ENCODE peak calls at places on chromosomes 1 and 21, in five cellular contexts. F, H, J, S and D are unnamed samples.

GRCh38 chr1:200909757-200910239 is 15.1 kb downstream of the INAVA start:
- DNase-seq in H (no peak), J (no peak), S (no peak), F (no peak), D (no peak)

GRCh38 chr21:42188663-42189062 is 30.3 kb upstream of the ABCG1 start:
- DNase-seq in S (no peak), F (no peak), H (no peak), J (no peak), D (peak; percentile 56)

GRCh38 chr1:205547932-205548827 is 43.7 kb downstream of the CDK18 start:
- DNase-seq in J (peak; percentile 20), F (no peak), H (peak; percentile 4), S (no peak), D (no peak)

GRCh38 chr21:26653431-26653830 is 80.3 kb upstream of the CYYR1 start:
- DNase-seq in J (no peak), S (no peak), F (no peak), H (no peak), D (no peak)

GRCh38 chr21:42539931-42540343 is 26.3 kb downstream of the SLC37A1 start:
- DNase-seq in S (no peak), F (no peak), H (no peak), J (peak; percentile 6), D (peak; percentile 37)

GRCh38 chr1:226002667-226003501 is 3.7 kb upstream of the SDE2 start:
- DNase-seq in F (no peak), H (peak; percentile 36), S (no peak), J (peak; percentile 90), D (no peak)

GRCh38 chr21:38843806-38844479 is 38.2 kb downstream of the ETS2 start:
- DNase-seq in H (no peak), J (peak; percentile 52), S (no peak), F (no peak), D (no peak)

GRCh38 chr1:172826096-172826741 is 167.3 kb downstream of the FASLG start:
- DNase-seq in H (peak; percentile 74), S (peak; percentile 51), J (peak; percentile 92), F (peak; percentile 44), D (peak; percentile 53)

GRCh38 chr1:152539901-152540300 is 25.6 kb downstream of the CRCT1 start:
- DNase-seq in F (no peak), S (no peak), H (no peak), J (no peak), D (no peak)
- H3K9me2 ChIP-seq in F (no peaks in the 10 kb centered on the region), S (no peaks in the 10 kb centered on the region), H (no peaks in the 10 kb centered on the region), J (no peaks in the 10 kb centered on the region), D (no peaks in the 10 kb centered on the region)

GRCh38 chr1:183195146-183195571 is 9.1 kb downstream of the LAMC2 start:
- DNase-seq in J (peak; percentile 71), F (peak; percentile 81), H (peak; percentile 67), S (peak; percentile 86), D (no peak)
- H3K4me2 ChIP-seq in J (peak overlapping the region; percentile 39), F (peak overlapping the region; percentile 61), H (no peak overlapping the region), S (peak overlapping the region; percentile 54), D (no peak overlapping the region)

GRCh38 chr1:18922848-18923475 is 20.6 kb upstream of the ALDH4A1 start:
- DNase-seq in H (no peak), S (no peak), J (no peak), F (no peak), D (no peak)
- H3K4me3 ChIP-seq in H (no peak overlapping the region), S (peak overlapping the region; percentile 27), J (peak overlapping the region; percentile 30), F (no peak overlapping the region), D (no peak overlapping the region)

GRCh38 chr1:108847464-108847863 is 9.4 kb downstream of the AKNAD1 start:
- DNase-seq in J (no peak), H (no peak), S (no peak), F (no peak), D (no peak)

GRCh38 chr1:108852141-108852540 is 4.8 kb downstream of the AKNAD1 start:
- DNase-seq in H (no peak), S (no peak), F (no peak), J (peak; percentile 11), D (no peak)

GRCh38 chr1:108845991-108846390 is 10.9 kb downstream of the AKNAD1 start:
- DNase-seq in S (no peak), J (no peak), H (no peak), F (no peak), D (no peak)

GRCh38 chr1:108851567-108851966 is 5.3 kb downstream of the AKNAD1 start:
- DNase-seq in F (no peak), J (no peak), H (no peak), S (no peak), D (no peak)

DNA sequence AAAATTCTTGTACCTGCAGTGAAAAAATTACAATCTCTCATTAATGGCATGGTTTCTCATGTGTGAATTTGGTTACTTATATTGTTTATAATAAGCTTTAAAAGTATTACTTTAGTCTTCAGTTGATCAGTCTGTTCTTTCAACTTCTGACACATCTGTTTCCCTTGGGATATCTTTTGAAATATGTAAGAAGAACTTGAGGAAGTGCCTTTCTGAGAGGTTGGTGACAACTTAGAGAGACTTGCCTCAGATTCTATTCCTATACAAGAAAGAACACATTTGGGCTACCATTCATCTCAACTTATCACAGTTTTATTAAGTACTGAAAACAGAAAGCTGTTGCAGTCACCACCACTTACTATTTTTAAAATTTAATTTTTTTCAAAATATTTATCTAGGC is 8.1 kb downstream of the AKNAD1 start:
- DNase-seq in F (no peak), H (no peak), S (no peak), J (no peak), D (no peak)
- H3K9me2 ChIP-seq in F (no peaks in the 10 kb centered on the region), H (no peaks in the 10 kb centered on the region), S (no peaks in the 10 kb centered on the region), J (no peaks in the 10 kb centered on the region), D (no peaks in the 10 kb centered on the region)

DNA sequence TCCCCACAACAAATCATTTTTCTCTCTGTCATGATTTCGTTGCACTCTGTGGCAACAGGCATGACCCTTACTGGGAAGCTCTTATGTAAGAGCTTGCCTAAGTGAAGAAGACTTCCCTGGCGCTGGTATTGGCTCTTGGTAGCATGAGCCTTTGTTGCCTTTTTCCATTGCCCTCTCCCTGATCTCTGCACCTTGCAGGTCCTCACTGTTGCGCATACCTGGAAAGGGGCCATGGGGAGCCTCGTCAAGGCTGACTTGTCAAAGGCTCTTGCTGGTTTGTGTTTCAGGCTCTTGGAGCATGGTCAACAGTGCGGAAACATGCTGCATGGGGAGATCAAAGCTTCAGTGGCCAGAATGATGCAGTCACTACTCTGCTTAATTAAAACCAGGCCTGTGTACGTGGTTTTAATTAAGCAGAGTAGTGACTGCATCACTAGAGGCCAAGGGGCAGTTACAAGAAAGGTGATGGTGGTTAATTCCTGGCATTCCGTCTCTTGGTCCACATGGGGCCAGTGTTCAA is 141.3 kb downstream of the SPATA46 start:
- DNase-seq in S (no peak), F (no peak), J (peak; percentile 90), H (no peak), D (no peak)
- H3K4me2 ChIP-seq in S (no peak overlapping the region), F (no peak overlapping the region), J (peak overlapping the region; percentile 24), H (no peak overlapping the region), D (no peak overlapping the region)